ENCODE peak calls at places on chromosomes 6 and 20, in eight cellular contexts. K is breast epithelium, C is GM23248, I is uterus, N is lower lobe of right lung, V is BE2C, A is left lung, T is neural progenitor cell. R is an unnamed sample. For H3K4me1, the result is how much of the 10 kb centered on the place peaks cover.

GRCh38 chr20:63591786-63592355 is 17.8 kb upstream of the HELZ2 start:
- DNase-seq in V (no peak), C (no peak), T (no peak), A (no peak), N (no peak), K (no peak), I (no peak), R (no peak)

GRCh38 chr20:59331721-59332329 is 31.4 kb downstream of the EDN3 start:
- DNase-seq in C (no peak), T (no peak), I (no peak), A (no peak), V (no peak), N (no peak), K (no peak), R (no peak)

GRCh38 chr6:55069132-55069781 is 105.1 kb upstream of the HCRTR2 start:
- DNase-seq in T (peak), K (no peak), C (peak), A (no peak), I (no peak), N (no peak), V (peak), R (no peak)

GRCh38 chr20:38789503-38790209 is 15.8 kb upstream of the PPP1R16B start:
- DNase-seq in I (no peak), C (peak), K (no peak), A (no peak), T (no peak), V (no peak), N (no peak), R (no peak)

GRCh38 chr6:95321106-95321505 is 256.2 kb upstream of the MANEA start:
- DNase-seq in K (no peak), I (no peak), V (no peak), T (no peak), C (no peak), N (no peak), A (no peak), R (no peak)

GRCh38 chr6:30612213-30612612 is 4.8 kb downstream of the PPP1R10 start:
- DNase-seq in A (no peak), I (no peak), C (peak), T (peak), K (no peak), V (no peak), N (no peak), R (no peak)

GRCh38 chr6:5866547-5867051 is 140.1 kb downstream of the NRN1 start:
- DNase-seq in T (no peak), N (no peak), K (no peak), C (peak), V (no peak), A (no peak), I (no peak), R (no peak)

GRCh38 chr6:21588812-21589811 is 4.4 kb upstream of the SOX4 start:
- DNase-seq in C (peak), I (peak), T (peak), V (peak), N (peak), A (peak), K (peak), R (peak)

GRCh38 chr6:6221829-6222535 is 98.5 kb downstream of the F13A1 start:
- DNase-seq in C (no peak), K (no peak), T (peak), A (no peak), V (peak), I (no peak), N (no peak), R (no peak)

GRCh38 chr6:37317312-37318038 is 36.3 kb upstream of the RNF8 start:
- DNase-seq in K (no peak), T (no peak), N (no peak), C (no peak), A (no peak), V (no peak), I (no peak), R (no peak)

GRCh38 chr20:35561268-35561667 is 19.4 kb downstream of the ERGIC3 start:
- DNase-seq in T (peak), K (no peak), I (no peak), A (no peak), V (peak), C (peak), N (no peak), R (no peak)

GRCh38 chr20:48931527-48932374 is 10.2 kb downstream of the ARFGEF2 start:
- DNase-seq in T (no peak), C (no peak), V (no peak), K (no peak), N (no peak), I (no peak), A (no peak), R (no peak)

GRCh38 chr20:62156592-62157386 is 13.2 kb downstream of the SS18L1 start:
- DNase-seq in N (peak), C (peak), T (peak), A (no peak), I (peak), K (no peak), V (peak), R (peak)

GRCh38 chr20:51608060-51608459 is 65.5 kb upstream of the NFATC2 start:
- DNase-seq in A (no peak), N (no peak), I (no peak), V (no peak), C (no peak), K (no peak), T (no peak), R (no peak)

GRCh38 chr20:64223526-64224067 is 32.0 kb upstream of the PCMTD2 start:
- DNase-seq in T (peak), I (peak), K (no peak), N (no peak), V (peak), A (no peak), C (no peak), R (peak)

GRCh38 chr20:35568645-35569044 is 26.8 kb downstream of the ERGIC3 start:
- DNase-seq in C (peak), K (no peak), A (no peak), V (no peak), I (no peak), T (peak), N (no peak), R (no peak)

GRCh38 chr20:33124261-33124660 is 43.7 kb upstream of the BPIFA2 start:
- DNase-seq in V (no peak), A (no peak), K (no peak), C (no peak), T (no peak), N (no peak), I (no peak), R (no peak)

GRCh38 chr20:53749499-53749898 is 155.9 kb upstream of the ZNF217 start:
- DNase-seq in A (no peak), I (no peak), K (no peak), N (no peak), V (no peak), C (no peak), T (no peak), R (no peak)

GRCh38 chr6:144148891-144149290 is 1.4 kb upstream of the STX11 start:
- DNase-seq in C (peak), N (no peak), T (no peak), I (no peak), V (no peak), K (no peak), A (no peak), R (no peak)

GRCh38 chr20:43722153-43722505 is 4.7 kb downstream of the GTSF1L start:
- DNase-seq in C (no peak), I (no peak), V (no peak), N (no peak), T (no peak), K (no peak), A (no peak), R (no peak)

GRCh38 chr6:129612440-129612839 is 97.5 kb downstream of the ARHGAP18 start:
- DNase-seq in T (no peak), A (no peak), I (no peak), V (no peak), C (no peak), K (no peak), N (no peak), R (no peak)

GRCh38 chr6:48135352-48136084 is 24.5 kb upstream of the PTCHD4 start:
- DNase-seq in I (no peak), N (no peak), C (peak), V (no peak), K (no peak), T (no peak), A (no peak), R (no peak)

GRCh38 chr20:59248031-59248684 is 52.3 kb upstream of the EDN3 start:
- DNase-seq in T (no peak), K (no peak), A (no peak), I (no peak), N (no peak), V (no peak), C (peak), R (no peak)

GRCh38 chr20:37511605-37512275 is 9.3 kb upstream of the NNAT start:
- DNase-seq in V (no peak), I (no peak), N (no peak), K (no peak), A (no peak), T (no peak), C (peak), R (no peak)

GRCh38 chr6:15462717-15463525 is 199.9 kb downstream of the DTNBP1 start:
- DNase-seq in A (no peak), N (no peak), C (peak), T (no peak), I (no peak), V (no peak), K (no peak), R (no peak)

GRCh38 chr20:34098570-34098969 is 13.5 kb downstream of the EIF2S2 start:
- DNase-seq in N (no peak), C (no peak), I (no peak), T (no peak), A (no peak), K (no peak), V (no peak), R (no peak)

GRCh38 chr6:36127462-36128016 is 2.8 kb upstream of the MAPK13 start:
- DNase-seq in V (no peak), N (peak), T (no peak), A (peak), C (peak), I (no peak), K (no peak), R (no peak)

GRCh38 chr6:4516206-4516605 is 260.0 kb upstream of the CDYL start:
- DNase-seq in T (no peak), I (no peak), K (no peak), A (no peak), N (no peak), V (no peak), C (no peak), R (no peak)

GRCh38 chr6:11921017-11921438 is 91.1 kb upstream of the HIVEP1 start:
- DNase-seq in C (peak), A (peak), N (no peak), I (no peak), K (no peak), V (no peak), T (peak), R (peak)

GRCh38 chr6:30727920-30728605 is 7.9 kb downstream of the TUBB start:
- DNase-seq in T (no peak), K (no peak), C (peak), I (no peak), N (no peak), V (no peak), A (no peak), R (no peak)

GRCh38 chr6:106105493-106105892 is 19.4 kb downstream of the PRDM1 start:
- DNase-seq in A (no peak), T (no peak), V (no peak), I (no peak), N (no peak), C (no peak), K (no peak), R (no peak)

GRCh38 chr6:129859524-129859923 is 1.6 kb downstream of the TMEM244 start:
- DNase-seq in N (no peak), I (no peak), K (no peak), V (no peak), T (no peak), A (no peak), C (peak), R (no peak)

GRCh38 chr6:19463250-19463649 is 373.9 kb upstream of the ID4 start:
- DNase-seq in A (no peak), N (no peak), V (no peak), T (no peak), K (no peak), C (no peak), I (no peak), R (no peak)

GRCh38 chr20:63025534-63026331 is 19.0 kb upstream of the BHLHE23 start:
- DNase-seq in A (no peak), I (no peak), T (no peak), K (no peak), N (peak), V (peak), C (peak), R (peak)

GRCh38 chr6:129608886-129609540 is 101.0 kb downstream of the ARHGAP18 start:
- DNase-seq in V (no peak), A (no peak), K (no peak), C (no peak), N (no peak), T (no peak), I (no peak), R (no peak)

GRCh38 chr6:21087188-21087587 is 506.4 kb upstream of the SOX4 start:
- DNase-seq in I (no peak), N (no peak), C (no peak), A (no peak), T (no peak), V (no peak), K (no peak), R (no peak)

GRCh38 chr6:39926668-39927067 is 7.6 kb downstream of the MOCS1 start:
- DNase-seq in K (no peak), T (no peak), N (no peak), V (no peak), A (no peak), I (no peak), C (peak), R (no peak)

GRCh38 chr20:50467618-50468373 is 42.4 kb upstream of the PTPN1 start:
- DNase-seq in N (peak), V (peak), I (peak), T (peak), C (peak), K (no peak), A (no peak), R (no peak)

GRCh38 chr6:44072959-44073611 is 54.2 kb downstream of the MRPL14 start:
- DNase-seq in T (peak), I (peak), N (peak), C (peak), K (peak), V (peak), A (peak), R (peak)

GRCh38 chr6:44073612-44074382 is 53.5 kb downstream of the MRPL14 start:
- DNase-seq in I (no peak), A (no peak), K (no peak), T (no peak), C (peak), V (peak), N (no peak), R (peak)

GRCh38 chr6:44074383-44075136 is 52.7 kb downstream of the MRPL14 start:
- DNase-seq in C (peak), N (peak), V (peak), A (peak), K (no peak), I (peak), T (peak), R (peak)

GRCh38 chr6:44071670-44072451 is 55.4 kb downstream of the MRPL14 start:
- DNase-seq in A (no peak), N (no peak), K (no peak), I (peak), V (no peak), C (peak), T (no peak), R (no peak)

DNA sequence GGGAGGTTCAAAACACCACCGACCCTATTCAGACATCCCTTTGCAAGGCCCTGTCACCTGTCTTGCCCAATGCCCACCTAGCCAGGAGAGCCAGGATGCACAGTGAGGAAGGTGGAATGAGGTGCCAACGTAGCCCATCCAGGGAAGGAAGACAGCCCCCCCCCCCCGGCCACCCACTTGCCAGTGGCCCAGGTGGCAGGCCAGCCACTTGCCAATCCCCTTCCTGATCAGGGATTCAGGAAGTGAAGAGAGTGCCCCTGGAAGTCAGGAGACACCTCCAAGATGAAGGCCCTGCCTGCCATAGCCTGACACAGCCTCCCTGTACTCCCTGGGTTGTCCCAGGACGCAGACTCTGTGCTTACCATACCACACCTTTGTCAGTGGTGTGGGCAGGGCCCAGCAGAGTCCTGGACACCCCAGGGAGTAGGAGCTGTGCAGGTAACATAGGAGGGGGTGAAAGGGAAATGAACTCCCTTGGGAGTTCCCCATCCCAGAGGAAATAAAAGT is 54.7 kb downstream of the MRPL14 start:
- DNase-seq in V (no peak), T (no peak), N (no peak), K (no peak), C (no peak), I (no peak), A (no peak), R (no peak)
- H3K4me1 ChIP-seq in V (under half), T (half or more), N (under half), K (under half), C (under half), I (under half), A (under half), R (half or more)

GRCh38 chr6:107732461-107732860 is 91.7 kb downstream of the SCML4 start:
- DNase-seq in V (no peak), A (no peak), N (no peak), K (no peak), T (no peak), C (no peak), I (no peak), R (no peak)
- H3K4me1 ChIP-seq in V (under half), A (under half), N (under half), K (under half), T (under half), C (under half), I (under half), R (under half)

GRCh38 chr20:23295934-23296333 is 54.7 kb upstream of the NXT1 start:
- DNase-seq in A (no peak), N (no peak), V (no peak), T (no peak), I (no peak), K (no peak), C (no peak), R (no peak)
- H3K4me1 ChIP-seq in A (under half), N (under half), V (under half), T (under half), I (under half), K (under half), C (under half), R (under half)

DNA sequence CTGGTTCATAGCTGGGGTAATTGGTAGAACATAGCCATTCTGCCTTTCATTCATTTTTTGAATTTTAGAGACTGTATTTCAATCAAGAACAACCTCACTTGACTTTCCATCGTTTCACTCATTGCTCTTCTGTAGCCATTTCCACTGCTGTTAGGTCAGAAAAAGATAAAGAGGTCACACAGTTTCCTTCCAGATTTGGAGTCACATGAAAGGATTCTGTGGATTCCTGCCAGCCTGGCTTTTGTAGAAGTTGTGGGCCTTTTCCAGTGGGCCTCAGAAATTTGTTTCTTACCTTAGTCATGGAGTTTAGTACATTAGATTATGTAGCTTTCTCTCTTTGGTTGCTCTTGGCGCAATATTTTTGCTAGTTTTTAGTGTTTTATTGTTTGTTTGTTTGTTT is 157.8 kb downstream of the SASH1 start:
- DNase-seq in K (no peak), V (no peak), T (no peak), C (no peak), N (no peak), I (no peak), A (no peak), R (no peak)
- H3K4me1 ChIP-seq in K (under half), V (under half), T (under half), C (half or more), N (under half), I (under half), A (under half), R (half or more)